ENCODE peak calls at places on chromosomes 5 and 9, in eight cellular contexts. Y is lower lobe of right lung; F is stomach; Q is osteoblast; E is A549; R is CD8-positive, alpha-beta memory T cell; V is right lobe of liver; O is prostate gland. B is an unnamed sample.

GRCh38 chr9:93614830-93615468 is 38.6 kb downstream of the PHF2 start:
- DNase-seq in F (no peak), E (no peak), V (no peak), O (no peak), R (no peak), Q (no peak), Y (no peak), B (no peak)

GRCh38 chr9:33263936-33264472 is 504 bp downstream of the BAG1 start:
- DNase-seq in Q (peak; percentile 76), R (peak; percentile 70), O (peak; percentile 37), Y (peak; percentile 78), F (peak; percentile 50), V (peak; percentile 63), E (no peak), B (peak; percentile 15)

GRCh38 chr5:939368-939767 is 46.7 kb downstream of the TRIP13 start:
- DNase-seq in Q (no peak), F (no peak), E (no peak), V (no peak), Y (no peak), R (no peak), O (no peak), B (no peak)

GRCh38 chr9:81599837-81600236 is 89.5 kb downstream of the TLE1 start:
- DNase-seq in O (no peak), V (no peak), E (no peak), R (no peak), Y (no peak), F (no peak), Q (no peak), B (no peak)

GRCh38 chr5:131461742-131462141 is 173.3 kb downstream of the RAPGEF6 start:
- DNase-seq in Q (no peak), O (no peak), V (no peak), F (no peak), E (no peak), R (no peak), Y (no peak), B (no peak)

GRCh38 chr5:180718810-180719453 is 20.9 kb downstream of the OR2Y1 start:
- DNase-seq in R (no peak), E (peak; percentile 45), O (peak; percentile 6), Q (peak; percentile 18), Y (no peak), V (no peak), F (no peak), B (peak; percentile 44)

GRCh38 chr5:154627711-154628678 is 127.2 kb upstream of the LARP1 start:
- DNase-seq in Q (peak; percentile 57), E (no peak), R (no peak), F (no peak), V (no peak), O (no peak), Y (no peak), B (no peak)

GRCh38 chr5:68593211-68593701 is 377.7 kb downstream of the PIK3R1 start:
- DNase-seq in Q (peak; percentile 1), V (peak; percentile 54), F (peak; percentile 60), Y (no peak), R (no peak), O (peak; percentile 63), E (no peak), B (no peak)

GRCh38 chr5:19104963-19105362 is 883.0 kb downstream of the CDH18 start:
- DNase-seq in Y (no peak), Q (no peak), E (no peak), O (no peak), R (no peak), F (no peak), V (no peak), B (no peak)

GRCh38 chr9:101625871-101626270 is 31.1 kb upstream of the PPP3R2 start:
- DNase-seq in E (no peak), R (no peak), V (no peak), F (no peak), Q (no peak), O (no peak), Y (no peak), B (no peak)

GRCh38 chr9:93588641-93589609 is 12.5 kb downstream of the PHF2 start:
- DNase-seq in Y (no peak), V (no peak), E (no peak), F (no peak), O (no peak), R (no peak), Q (no peak), B (no peak)

GRCh38 chr5:172897691-172898512 is 61.3 kb upstream of the RPL26L1 start:
- DNase-seq in Y (no peak), R (no peak), E (peak; percentile 96), Q (peak; percentile 93), F (no peak), V (no peak), O (no peak), B (no peak)

GRCh38 chr5:170611446-170612088 is 107.7 kb downstream of the KCNIP1 start:
- DNase-seq in Q (no peak), O (no peak), R (no peak), F (no peak), E (no peak), V (no peak), Y (no peak), B (no peak)

GRCh38 chr5:111781200-111781599 is 24.2 kb upstream of the NREP start:
- DNase-seq in O (no peak), E (no peak), Y (peak; percentile 73), F (peak; percentile 34), V (peak; percentile 33), Q (no peak), R (no peak), B (no peak)

GRCh38 chr9:8845376-8845775 is 1045.8 kb upstream of the DMAC1 start:
- DNase-seq in Q (no peak), O (no peak), F (no peak), R (no peak), E (no peak), Y (no peak), V (no peak), B (no peak)

GRCh38 chr5:76701298-76701697 is 14.6 kb upstream of the F2R start:
- DNase-seq in Q (no peak), F (no peak), O (no peak), R (no peak), V (peak; percentile 63), E (peak; percentile 71), Y (no peak), B (no peak)

GRCh38 chr9:121857941-121858340 is 206.5 kb downstream of the DAB2IP start:
- DNase-seq in V (no peak), E (no peak), R (no peak), O (no peak), F (no peak), Q (no peak), Y (no peak), B (no peak)

DNA sequence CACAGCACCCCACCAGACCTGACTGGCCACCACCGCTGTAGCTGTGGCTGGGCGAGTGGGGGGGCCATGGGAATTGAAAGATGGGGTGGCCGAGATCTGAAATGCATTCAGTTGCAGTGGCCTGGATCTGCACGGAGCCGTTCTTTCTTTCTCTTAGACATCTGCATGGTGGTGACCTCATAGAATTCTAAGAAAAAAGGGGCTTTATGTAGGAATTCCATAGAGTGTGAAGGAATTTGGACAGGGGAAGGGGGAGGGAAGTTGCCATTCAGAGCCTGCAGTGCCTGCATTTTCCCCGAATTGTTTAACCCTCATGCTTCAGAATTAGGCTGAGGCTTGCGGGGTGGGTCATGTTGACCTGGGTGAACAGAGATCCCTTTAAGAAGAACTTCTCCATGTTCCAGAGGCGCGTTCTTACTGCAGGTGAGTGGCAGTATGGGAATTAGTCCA is 4.9 kb downstream of the NEK6 start:
- DNase-seq in F (no peak), V (no peak), R (no peak), O (no peak), Y (no peak), Q (peak; percentile 83), E (no peak), B (no peak)
- H3K4me1 ChIP-seq in F (peaks cover 73% of the 10 kb centered on the region), V (peaks cover 69% of the 10 kb centered on the region), R (peaks cover 21% of the 10 kb centered on the region), O (peaks cover 24% of the 10 kb centered on the region), Y (peaks cover 82% of the 10 kb centered on the region), Q (peaks cover 77% of the 10 kb centered on the region), E (peaks cover 67% of the 10 kb centered on the region), B (peaks cover 9% of the 10 kb centered on the region)

DNA sequence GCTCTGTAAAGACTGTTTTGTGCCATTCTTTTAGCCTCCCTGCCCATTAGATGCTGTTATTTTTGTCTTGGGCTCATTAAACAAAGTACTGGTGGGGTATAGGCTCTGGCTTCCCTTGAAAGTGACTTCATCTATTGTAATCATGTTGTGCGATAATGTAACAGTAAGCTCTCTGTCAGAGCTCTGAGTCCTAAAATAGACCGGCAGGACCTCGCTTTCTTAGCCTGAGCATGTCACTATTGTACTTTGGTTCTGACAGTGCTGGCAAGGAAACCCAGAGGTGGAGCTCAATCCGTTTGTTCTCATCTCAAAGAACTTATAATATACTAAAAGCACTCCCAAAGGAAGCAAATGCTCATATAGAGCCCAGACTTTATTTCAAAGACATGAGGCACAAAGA is 339.1 kb upstream of the CCNH start:
- DNase-seq in Y (no peak), R (no peak), V (no peak), Q (no peak), F (no peak), E (no peak), O (no peak), B (no peak)
- H3K4me1 ChIP-seq in Y (no peaks in the 10 kb centered on the region), R (no peaks in the 10 kb centered on the region), V (no peaks in the 10 kb centered on the region), Q (no peaks in the 10 kb centered on the region), F (no peaks in the 10 kb centered on the region), E (no peaks in the 10 kb centered on the region), O (no peaks in the 10 kb centered on the region), B (no peaks in the 10 kb centered on the region)

DNA sequence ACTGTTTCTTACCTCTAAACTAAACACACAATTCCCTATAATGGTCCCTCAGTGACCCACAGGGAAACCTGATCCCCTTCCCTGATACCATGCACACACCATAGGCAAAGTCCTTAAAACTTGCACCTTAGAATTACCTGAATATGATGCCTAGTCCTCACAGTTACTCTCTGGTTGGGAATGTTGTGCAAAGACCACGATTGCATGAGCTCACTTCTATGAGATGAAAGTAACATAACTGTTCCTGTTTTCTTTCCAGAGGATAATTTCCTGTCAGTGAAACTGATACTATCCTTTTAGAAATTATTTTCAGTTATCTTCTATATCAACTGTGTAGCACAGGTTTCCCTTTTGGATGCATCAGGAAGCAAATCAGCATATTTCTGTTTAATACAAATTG is 51.4 kb upstream of the TNFAIP8 start:
- DNase-seq in R (no peak), O (no peak), E (no peak), F (no peak), Y (no peak), V (no peak), Q (no peak), B (no peak)
- H3K4me1 ChIP-seq in R (peaks cover 94% of the 10 kb centered on the region), O (peaks cover 6% of the 10 kb centered on the region), E (peaks cover 86% of the 10 kb centered on the region), F (peaks cover 34% of the 10 kb centered on the region), Y (peaks cover 48% of the 10 kb centered on the region), V (no peaks in the 10 kb centered on the region), Q (peaks cover 53% of the 10 kb centered on the region), B (peaks cover 90% of the 10 kb centered on the region)

GRCh38 chr9:107751522-107752235 is 262.1 kb upstream of the KLF4 start:
- DNase-seq in R (no peak), F (peak; percentile 35), V (peak; percentile 61), Y (no peak), O (no peak), Q (peak; percentile 62), E (peak; percentile 77), B (no peak)
- H3K4me1 ChIP-seq in R (no peaks in the 10 kb centered on the region), F (peaks cover 27% of the 10 kb centered on the region), V (peaks cover 22% of the 10 kb centered on the region), Y (peaks cover 35% of the 10 kb centered on the region), O (no peaks in the 10 kb centered on the region), Q (peaks cover 34% of the 10 kb centered on the region), E (peaks cover 53% of the 10 kb centered on the region), B (no peaks in the 10 kb centered on the region)

DNA sequence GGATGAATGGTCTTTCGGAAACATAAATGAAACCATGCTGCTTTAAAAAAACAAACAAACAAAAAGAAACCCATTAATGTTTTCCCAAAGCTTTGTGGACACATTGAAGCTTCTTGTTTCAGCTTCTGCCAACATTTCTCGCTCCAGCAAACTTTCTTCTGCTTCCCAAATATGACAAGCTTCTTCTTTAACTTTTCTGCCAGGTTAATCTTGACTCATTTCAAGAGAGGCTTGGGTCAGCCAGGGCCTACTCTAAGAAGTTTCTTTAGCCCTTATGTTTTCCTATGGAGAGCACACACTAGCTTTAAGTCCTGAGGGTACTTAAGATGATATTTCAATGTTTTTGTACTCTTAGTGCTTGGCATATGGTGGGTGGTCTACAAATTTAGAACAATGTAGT is 6.1 kb downstream of the ANXA1 start:
- DNase-seq in E (no peak), Y (no peak), Q (peak; percentile 10), V (no peak), R (no peak), O (no peak), F (no peak), B (no peak)
- H3K4me1 ChIP-seq in E (peaks cover 68% of the 10 kb centered on the region), Y (peaks cover 44% of the 10 kb centered on the region), Q (peaks cover 29% of the 10 kb centered on the region), V (no peaks in the 10 kb centered on the region), R (peaks cover 57% of the 10 kb centered on the region), O (peaks cover 3% of the 10 kb centered on the region), F (no peaks in the 10 kb centered on the region), B (peaks cover 28% of the 10 kb centered on the region)

B was measured in naive thymus-derived CD4-positive, alpha-beta T cell.